ENCODE peak calls at places on chromosomes 6 and 20, in six cellular contexts. T is HT-29; M is NCI-H524; P is A172; A is activated CD8-positive, alpha-beta memory T cell treated with anti-CD3 and anti-CD28 coated beads, Interleukin-2, amount 50 U/mL, for 4 hours; K is astrocyte of the spinal cord. I is an unnamed sample.

GRCh38 chr6:3748208-3748701 is 3.3 kb downstream of the PXDC1 start:
- DNase-seq in T (peak), M (peak), P (peak), A (no peak), K (peak), I (peak)

GRCh38 chr6:170074907-170075306 is 216.0 kb downstream of the DLL1 start:
- DNase-seq in T (no peak), M (no peak), P (no peak), A (no peak), K (no peak), I (no peak)

GRCh38 chr6:74735304-74735703 is 470.5 kb downstream of the COL12A1 start:
- DNase-seq in T (no peak), M (no peak), P (peak), A (no peak), K (peak), I (peak)

GRCh38 chr6:79801362-79801761 is 146.0 kb downstream of the ELOVL4 start:
- DNase-seq in T (no peak), M (no peak), P (no peak), A (no peak), K (no peak), I (no peak)

GRCh38 chr6:111482236-111482958 is 621 bp downstream of the REV3L start:
- DNase-seq in T (peak), M (peak), P (no peak), A (peak), K (peak), I (peak)

GRCh38 chr6:152099816-152100618 is 292.5 kb downstream of the ESR1 start:
- DNase-seq in T (no peak), M (peak), P (peak), A (no peak), K (no peak), I (peak)

GRCh38 chr6:108581237-108581931 is 20.7 kb downstream of the FOXO3 start:
- DNase-seq in T (no peak), M (no peak), P (peak), A (no peak), K (peak), I (peak)

GRCh38 chr20:43849496-43850197 is 65.0 kb upstream of the TOX2 start:
- DNase-seq in T (no peak), M (no peak), P (peak), A (no peak), K (peak), I (peak)

GRCh38 chr6:53524455-53524815 is 20.5 kb downstream of the GCLC start:
- DNase-seq in T (peak), M (no peak), P (peak), A (no peak), K (peak), I (peak)

GRCh38 chr20:57470212-57470522 is 54.8 kb downstream of the CTCFL start:
- DNase-seq in T (no peak), M (no peak), P (no peak), A (no peak), K (no peak), I (no peak)

GRCh38 chr6:19209202-19209601 is 628.0 kb upstream of the ID4 start:
- DNase-seq in T (peak), M (no peak), P (no peak), A (no peak), K (no peak), I (no peak)

GRCh38 chr6:166499350-166500163 is 86.9 kb downstream of the RAMACL start:
- DNase-seq in T (no peak), M (no peak), P (no peak), A (no peak), K (no peak), I (no peak)

GRCh38 chr20:51321343-51322163 is 221.0 kb downstream of the NFATC2 start:
- DNase-seq in T (no peak), M (no peak), P (no peak), A (no peak), K (no peak), I (no peak)